ENCODE peak calls at places on chromosome 9, in five cellular contexts. One of them, this sample, is unnamed.

GRCh38 chr9:99158629-99159028 is 53.7 kb downstream of the TGFBR1 start:
- DNase-seq in prostate gland: no peak
- DNase-seq in upper lobe of left lung: no peak
- DNase-seq in transverse colon: no peak
- DNase-seq in Panc1: no peak
- DNase-seq in this sample: no peak

GRCh38 chr9:78967557-78968212 is 604.1 kb upstream of the TLE4 start:
- DNase-seq in prostate gland: no peak
- DNase-seq in upper lobe of left lung: no peak
- DNase-seq in Panc1: no peak
- DNase-seq in transverse colon: no peak
- DNase-seq in this sample: no peak

GRCh38 chr9:76537150-76537646 is 78.2 kb downstream of the GCNT1 start:
- DNase-seq in prostate gland: no peak
- DNase-seq in transverse colon: peak
- DNase-seq in upper lobe of left lung: no peak
- DNase-seq in Panc1: no peak
- DNase-seq in this sample: no peak

GRCh38 chr9:128818839-128819715 is 777 bp downstream of the ENDOG start:
- DNase-seq in upper lobe of left lung: peak
- DNase-seq in transverse colon: peak
- DNase-seq in prostate gland: peak
- DNase-seq in Panc1: no peak
- DNase-seq in this sample: no peak

GRCh38 chr9:136531904-136532798 is 13.7 kb downstream of the NOTCH1 start:
- DNase-seq in transverse colon: peak
- DNase-seq in upper lobe of left lung: peak
- DNase-seq in Panc1: no peak
- DNase-seq in prostate gland: no peak
- DNase-seq in this sample: no peak

GRCh38 chr9:101466863-101467262 is 31.3 kb upstream of the ALDOB start:
- DNase-seq in upper lobe of left lung: no peak
- DNase-seq in Panc1: no peak
- DNase-seq in transverse colon: no peak
- DNase-seq in prostate gland: no peak
- DNase-seq in this sample: no peak

GRCh38 chr9:16675131-16675530 is 195.3 kb downstream of the BNC2 start:
- DNase-seq in transverse colon: no peak
- DNase-seq in upper lobe of left lung: no peak
- DNase-seq in prostate gland: no peak
- DNase-seq in Panc1: no peak
- DNase-seq in this sample: no peak

GRCh38 chr9:38211002-38211401 is 142.0 kb upstream of the SHB start:
- DNase-seq in Panc1: no peak
- DNase-seq in prostate gland: no peak
- DNase-seq in transverse colon: no peak
- DNase-seq in upper lobe of left lung: no peak
- DNase-seq in this sample: no peak

GRCh38 chr9:96383165-96383939 is at the start of gene SLC35D2:
- DNase-seq in Panc1: no peak
- DNase-seq in upper lobe of left lung: peak
- DNase-seq in transverse colon: peak
- DNase-seq in prostate gland: peak
- DNase-seq in this sample: peak

GRCh38 chr9:94081864-94082468 is 2.3 kb upstream of the PTPDC1 start:
- DNase-seq in transverse colon: no peak
- DNase-seq in prostate gland: no peak
- DNase-seq in upper lobe of left lung: no peak
- DNase-seq in Panc1: no peak
- DNase-seq in this sample: no peak

GRCh38 chr9:116361558-116361957 is 208.0 kb downstream of the PAPPA start:
- DNase-seq in upper lobe of left lung: no peak
- DNase-seq in transverse colon: no peak
- DNase-seq in Panc1: no peak
- DNase-seq in prostate gland: no peak
- DNase-seq in this sample: no peak

GRCh38 chr9:91026266-91026665 is 224.6 kb downstream of the SYK start:
- DNase-seq in transverse colon: no peak
- DNase-seq in upper lobe of left lung: no peak
- DNase-seq in prostate gland: no peak
- DNase-seq in Panc1: no peak
- DNase-seq in this sample: no peak

GRCh38 chr9:34986541-34987047 is 3.0 kb upstream of the DNAJB5 start:
- DNase-seq in transverse colon: no peak
- DNase-seq in prostate gland: no peak
- DNase-seq in Panc1: no peak
- DNase-seq in upper lobe of left lung: no peak
- DNase-seq in this sample: no peak

GRCh38 chr9:4904322-4905134 is 80.5 kb upstream of the JAK2 start:
- DNase-seq in Panc1: no peak
- DNase-seq in transverse colon: no peak
- DNase-seq in prostate gland: no peak
- DNase-seq in upper lobe of left lung: no peak
- DNase-seq in this sample: no peak

GRCh38 chr9:68914751-68915150 is 99.2 kb downstream of the PRKACG start:
- DNase-seq in upper lobe of left lung: no peak
- DNase-seq in Panc1: no peak
- DNase-seq in prostate gland: no peak
- DNase-seq in transverse colon: no peak
- DNase-seq in this sample: no peak

GRCh38 chr9:37127018-37127417 is 6.6 kb downstream of the ZCCHC7 start:
- DNase-seq in transverse colon: no peak
- DNase-seq in upper lobe of left lung: no peak
- DNase-seq in prostate gland: no peak
- DNase-seq in Panc1: no peak
- DNase-seq in this sample: no peak

GRCh38 chr9:95772320-95773060 is 103.0 kb upstream of the ERCC6L2 start:
- DNase-seq in prostate gland: peak
- DNase-seq in transverse colon: peak
- DNase-seq in upper lobe of left lung: peak
- DNase-seq in Panc1: no peak
- DNase-seq in this sample: peak

GRCh38 chr9:134592018-134592818 is 49.4 kb upstream of the COL5A1 start:
- DNase-seq in Panc1: no peak
- DNase-seq in upper lobe of left lung: peak
- DNase-seq in prostate gland: no peak
- DNase-seq in transverse colon: no peak
- DNase-seq in this sample: peak

GRCh38 chr9:80937646-80938045 is 751.7 kb downstream of the TLE1 start:
- DNase-seq in prostate gland: no peak
- DNase-seq in transverse colon: no peak
- DNase-seq in Panc1: no peak
- DNase-seq in upper lobe of left lung: no peak
- DNase-seq in this sample: no peak

DNA sequence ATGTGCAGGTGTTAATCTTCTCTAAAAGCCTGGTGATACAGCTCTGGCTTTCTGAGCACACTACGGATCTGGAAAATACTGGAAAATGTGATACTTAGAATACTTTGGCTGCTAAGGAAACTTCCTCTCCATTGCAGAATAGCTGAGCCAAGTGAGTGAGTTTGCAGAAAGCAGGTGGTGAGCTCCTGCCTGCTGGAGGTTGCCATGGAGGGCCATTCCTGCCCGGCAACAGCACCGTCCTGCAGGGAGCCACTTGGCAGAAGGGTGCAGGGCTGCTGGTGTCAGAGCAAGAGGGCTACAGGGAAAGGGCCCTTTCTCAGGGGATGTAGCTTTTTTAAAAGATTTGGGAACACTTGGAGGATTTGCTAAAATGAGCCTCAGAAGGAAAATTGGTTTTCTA is 40.7 kb downstream of the SECISBP2 start:
- DNase-seq in Panc1: no peak
- DNase-seq in transverse colon: no peak
- DNase-seq in upper lobe of left lung: peak
- DNase-seq in prostate gland: no peak
- DNase-seq in this sample: no peak
- TF ChIP-seq POLR2AphosphoS5 in Panc1: no peak
- TF ChIP-seq POLR2AphosphoS5 in transverse colon: no peak
- TF ChIP-seq POLR2AphosphoS5 in upper lobe of left lung: no peak
- TF ChIP-seq POLR2AphosphoS5 in prostate gland: no peak
- TF ChIP-seq POLR2AphosphoS5 in this sample: no peak

GRCh38 chr9:121298689-121299112 is 30.7 kb downstream of the GSN start:
- DNase-seq in transverse colon: no peak
- DNase-seq in prostate gland: no peak
- DNase-seq in Panc1: no peak
- DNase-seq in upper lobe of left lung: no peak
- DNase-seq in this sample: peak
- H3K4me3 ChIP-seq in transverse colon: no peak
- H3K4me3 ChIP-seq in prostate gland: no peak
- H3K4me3 ChIP-seq in Panc1: peak
- H3K4me3 ChIP-seq in upper lobe of left lung: peak
- H3K4me3 ChIP-seq in this sample: peak

GRCh38 chr9:123390337-123391135 is 34.5 kb downstream of the CRB2 start:
- DNase-seq in transverse colon: no peak
- DNase-seq in upper lobe of left lung: no peak
- DNase-seq in prostate gland: no peak
- DNase-seq in Panc1: no peak
- DNase-seq in this sample: no peak

GRCh38 chr9:123391233-123391632 is 35.2 kb downstream of the CRB2 start:
- DNase-seq in upper lobe of left lung: no peak
- DNase-seq in transverse colon: no peak
- DNase-seq in Panc1: no peak
- DNase-seq in prostate gland: no peak
- DNase-seq in this sample: no peak

GRCh38 chr9:123389070-123389469 is 33.1 kb downstream of the CRB2 start:
- DNase-seq in prostate gland: no peak
- DNase-seq in upper lobe of left lung: no peak
- DNase-seq in Panc1: no peak
- DNase-seq in transverse colon: no peak
- DNase-seq in this sample: no peak

GRCh38 chr9:123387686-123388085 is 31.7 kb downstream of the CRB2 start:
- DNase-seq in upper lobe of left lung: no peak
- DNase-seq in transverse colon: no peak
- DNase-seq in Panc1: no peak
- DNase-seq in prostate gland: no peak
- DNase-seq in this sample: no peak

DNA sequence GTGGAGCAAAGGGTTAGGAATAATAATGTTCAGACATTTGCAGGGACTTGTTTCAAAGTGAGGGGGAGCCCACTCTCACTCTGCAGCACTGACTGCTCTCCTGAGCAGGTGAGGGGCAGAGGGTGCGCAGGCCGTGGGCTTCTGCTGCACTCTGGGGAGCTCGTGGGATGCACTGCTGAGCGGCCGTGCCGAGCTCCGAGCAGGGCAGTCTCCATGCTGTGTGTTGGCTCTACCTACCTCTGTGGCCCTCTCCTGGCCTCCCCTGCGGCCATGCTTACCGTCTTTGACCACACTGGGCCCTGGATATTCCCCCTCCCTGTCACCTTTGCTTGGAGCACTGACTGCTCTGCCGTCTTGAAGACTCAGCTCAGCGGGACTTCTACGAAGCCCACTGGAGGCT is 33.7 kb downstream of the CRB2 start:
- DNase-seq in transverse colon: no peak
- DNase-seq in Panc1: no peak
- DNase-seq in prostate gland: no peak
- DNase-seq in upper lobe of left lung: no peak
- DNase-seq in this sample: no peak
- TF ChIP-seq POLR2AphosphoS5 in transverse colon: no peak
- TF ChIP-seq POLR2AphosphoS5 in Panc1: no peak
- TF ChIP-seq POLR2AphosphoS5 in prostate gland: no peak
- TF ChIP-seq POLR2AphosphoS5 in upper lobe of left lung: no peak
- TF ChIP-seq POLR2AphosphoS5 in this sample: no peak

DNA sequence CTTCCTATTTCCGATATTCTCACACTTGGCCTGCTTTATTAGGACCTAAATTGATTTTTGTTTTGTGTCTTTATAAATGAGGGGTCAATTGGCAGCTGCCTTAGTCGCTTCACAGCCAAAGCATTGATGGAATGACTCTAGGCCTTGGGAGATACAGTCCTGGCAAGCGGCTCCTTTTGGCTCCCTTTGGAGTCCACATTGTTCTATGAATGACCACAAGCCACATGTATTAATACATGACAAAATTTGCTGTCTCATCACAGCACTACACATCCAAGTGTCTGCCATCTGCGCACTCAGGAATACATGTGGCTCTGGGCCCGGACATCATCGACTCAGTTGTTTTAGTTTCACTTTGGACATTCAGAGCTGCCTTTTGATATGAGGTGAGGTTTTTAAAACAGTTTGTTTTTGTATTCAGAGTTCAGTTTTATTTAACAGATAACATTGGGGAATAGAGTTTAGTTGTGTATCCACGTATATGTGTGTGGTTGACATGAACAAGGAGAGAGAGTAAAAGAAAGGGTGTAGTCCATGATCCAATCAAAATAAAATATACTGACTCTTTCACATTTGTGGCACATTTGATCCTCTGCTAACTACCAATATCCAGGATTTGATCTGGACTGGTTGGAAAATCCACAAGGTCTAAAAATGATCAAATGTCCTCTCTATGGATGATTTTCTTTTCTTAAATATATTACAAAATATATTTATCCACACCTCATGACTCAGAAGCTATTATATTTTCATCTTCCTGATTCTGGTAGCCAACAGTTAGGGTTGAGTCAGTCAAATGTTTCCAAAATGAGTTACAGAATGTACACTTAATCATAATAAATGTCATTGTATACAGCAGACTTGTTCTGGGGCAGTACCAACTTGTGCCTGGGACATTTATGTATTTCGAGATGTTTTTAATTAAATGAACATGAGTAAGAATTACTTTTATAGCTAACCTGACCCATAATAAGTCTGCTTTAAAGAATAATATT is 114.0 kb upstream of the MTAP start:
- DNase-seq in upper lobe of left lung: no peak
- DNase-seq in Panc1: peak
- DNase-seq in prostate gland: no peak
- DNase-seq in transverse colon: no peak
- DNase-seq in this sample: no peak
- H3K4me3 ChIP-seq in upper lobe of left lung: no peak
- H3K4me3 ChIP-seq in Panc1: peak
- H3K4me3 ChIP-seq in prostate gland: no peak
- H3K4me3 ChIP-seq in transverse colon: no peak
- H3K4me3 ChIP-seq in this sample: peak